ENCODE peak calls at places on chromosomes 13 and 19, in nine cellular contexts. One of them, this sample, is unnamed.

GRCh38 chr13:107743983-107744382 is 471.4 kb downstream of the LIG4 start:
- DNase-seq in upper lobe of left lung: no peak
- DNase-seq in H1: no peak
- DNase-seq in transverse colon: no peak
- DNase-seq in stomach: no peak
- DNase-seq in tibial nerve: no peak
- DNase-seq in suprapubic skin: no peak
- DNase-seq in GM12878: no peak
- DNase-seq in A549: no peak
- DNase-seq in this sample: no peak

GRCh38 chr13:106468207-106468606 is 67.3 kb downstream of the EFNB2 start:
- DNase-seq in GM12878: no peak
- DNase-seq in H1: no peak
- DNase-seq in upper lobe of left lung: no peak
- DNase-seq in stomach: peak; percentile 66
- DNase-seq in tibial nerve: no peak
- DNase-seq in suprapubic skin: no peak
- DNase-seq in A549: no peak
- DNase-seq in transverse colon: no peak
- DNase-seq in this sample: no peak

GRCh38 chr13:104143760-104144406 is 1077.7 kb upstream of the SLC10A2 start:
- DNase-seq in stomach: no peak
- DNase-seq in A549: no peak
- DNase-seq in upper lobe of left lung: no peak
- DNase-seq in GM12878: no peak
- DNase-seq in suprapubic skin: no peak
- DNase-seq in tibial nerve: no peak
- DNase-seq in H1: peak; percentile 45
- DNase-seq in transverse colon: no peak
- DNase-seq in this sample: no peak

GRCh38 chr19:54707932-54708331 is 16.3 kb upstream of the KIR3DL3 start:
- DNase-seq in transverse colon: peak; percentile 17
- DNase-seq in suprapubic skin: no peak
- DNase-seq in tibial nerve: no peak
- DNase-seq in GM12878: no peak
- DNase-seq in H1: no peak
- DNase-seq in stomach: no peak
- DNase-seq in A549: no peak
- DNase-seq in upper lobe of left lung: peak; percentile 27
- DNase-seq in this sample: no peak

GRCh38 chr13:51717786-51718398 is 86.1 kb downstream of the DHRS12 start:
- DNase-seq in H1: no peak
- DNase-seq in suprapubic skin: no peak
- DNase-seq in upper lobe of left lung: no peak
- DNase-seq in GM12878: no peak
- DNase-seq in tibial nerve: no peak
- DNase-seq in A549: no peak
- DNase-seq in stomach: no peak
- DNase-seq in transverse colon: no peak
- DNase-seq in this sample: no peak

GRCh38 chr19:40422428-40423226 is 3.2 kb downstream of the SERTAD1 start:
- DNase-seq in suprapubic skin: no peak
- DNase-seq in H1: no peak
- DNase-seq in transverse colon: no peak
- DNase-seq in GM12878: no peak
- DNase-seq in A549: no peak
- DNase-seq in upper lobe of left lung: no peak
- DNase-seq in tibial nerve: no peak
- DNase-seq in stomach: no peak
- DNase-seq in this sample: no peak

GRCh38 chr19:9431475-9431874 is 3.9 kb downstream of the ZNF266 start:
- DNase-seq in stomach: no peak
- DNase-seq in H1: peak; percentile 85
- DNase-seq in GM12878: no peak
- DNase-seq in transverse colon: no peak
- DNase-seq in A549: no peak
- DNase-seq in suprapubic skin: no peak
- DNase-seq in upper lobe of left lung: no peak
- DNase-seq in tibial nerve: no peak
- DNase-seq in this sample: no peak

GRCh38 chr19:13156968-13157882 is 7.0 kb downstream of the IER2 start:
- DNase-seq in tibial nerve: no peak
- DNase-seq in stomach: no peak
- DNase-seq in upper lobe of left lung: no peak
- DNase-seq in transverse colon: peak; percentile 35
- DNase-seq in GM12878: no peak
- DNase-seq in suprapubic skin: no peak
- DNase-seq in H1: no peak
- DNase-seq in A549: no peak
- DNase-seq in this sample: no peak

GRCh38 chr13:44219808-44220544 is 153.6 kb upstream of the SERP2 start:
- DNase-seq in transverse colon: no peak
- DNase-seq in GM12878: no peak
- DNase-seq in H1: no peak
- DNase-seq in stomach: no peak
- DNase-seq in tibial nerve: no peak
- DNase-seq in upper lobe of left lung: no peak
- DNase-seq in suprapubic skin: no peak
- DNase-seq in A549: peak; percentile 19
- DNase-seq in this sample: no peak

GRCh38 chr19:31448221-31448657 is 99.0 kb upstream of the TSHZ3 start:
- DNase-seq in H1: no peak
- DNase-seq in suprapubic skin: peak; percentile 69
- DNase-seq in tibial nerve: no peak
- DNase-seq in transverse colon: peak; percentile 29
- DNase-seq in upper lobe of left lung: peak; percentile 26
- DNase-seq in stomach: peak; percentile 26
- DNase-seq in GM12878: no peak
- DNase-seq in A549: no peak
- DNase-seq in this sample: peak; percentile 64

GRCh38 chr13:51396352-51396751 is 56.5 kb downstream of the INTS6 start:
- DNase-seq in GM12878: no peak
- DNase-seq in upper lobe of left lung: no peak
- DNase-seq in transverse colon: no peak
- DNase-seq in H1: no peak
- DNase-seq in A549: no peak
- DNase-seq in suprapubic skin: no peak
- DNase-seq in stomach: no peak
- DNase-seq in tibial nerve: no peak
- DNase-seq in this sample: no peak

GRCh38 chr19:18543814-18544475 is 572 bp upstream of the FKBP8 start:
- DNase-seq in upper lobe of left lung: peak; percentile 82
- DNase-seq in A549: peak; percentile 66
- DNase-seq in suprapubic skin: no peak
- DNase-seq in tibial nerve: peak; percentile 57
- DNase-seq in H1: peak; percentile 74
- DNase-seq in stomach: peak; percentile 51
- DNase-seq in GM12878: peak; percentile 72
- DNase-seq in transverse colon: peak; percentile 82
- DNase-seq in this sample: no peak

GRCh38 chr19:18539372-18539771 is 4.0 kb downstream of the FKBP8 start:
- DNase-seq in stomach: no peak
- DNase-seq in GM12878: no peak
- DNase-seq in H1: no peak
- DNase-seq in transverse colon: no peak
- DNase-seq in upper lobe of left lung: no peak
- DNase-seq in tibial nerve: no peak
- DNase-seq in A549: no peak
- DNase-seq in suprapubic skin: no peak
- DNase-seq in this sample: no peak

GRCh38 chr19:18541258-18541991 is 1.9 kb downstream of the FKBP8 start:
- DNase-seq in A549: no peak
- DNase-seq in H1: no peak
- DNase-seq in suprapubic skin: no peak
- DNase-seq in upper lobe of left lung: no peak
- DNase-seq in GM12878: no peak
- DNase-seq in transverse colon: no peak
- DNase-seq in tibial nerve: peak; percentile 17
- DNase-seq in stomach: no peak
- DNase-seq in this sample: no peak

GRCh38 chr19:18542936-18543813 is at the start of gene FKBP8:
- DNase-seq in upper lobe of left lung: peak; percentile 94
- DNase-seq in transverse colon: peak; percentile 97
- DNase-seq in tibial nerve: peak; percentile 91
- DNase-seq in H1: peak; percentile 97
- DNase-seq in suprapubic skin: peak; percentile 97
- DNase-seq in A549: peak; percentile 84
- DNase-seq in stomach: peak; percentile 95
- DNase-seq in GM12878: no peak
- DNase-seq in this sample: peak; percentile 97

DNA sequence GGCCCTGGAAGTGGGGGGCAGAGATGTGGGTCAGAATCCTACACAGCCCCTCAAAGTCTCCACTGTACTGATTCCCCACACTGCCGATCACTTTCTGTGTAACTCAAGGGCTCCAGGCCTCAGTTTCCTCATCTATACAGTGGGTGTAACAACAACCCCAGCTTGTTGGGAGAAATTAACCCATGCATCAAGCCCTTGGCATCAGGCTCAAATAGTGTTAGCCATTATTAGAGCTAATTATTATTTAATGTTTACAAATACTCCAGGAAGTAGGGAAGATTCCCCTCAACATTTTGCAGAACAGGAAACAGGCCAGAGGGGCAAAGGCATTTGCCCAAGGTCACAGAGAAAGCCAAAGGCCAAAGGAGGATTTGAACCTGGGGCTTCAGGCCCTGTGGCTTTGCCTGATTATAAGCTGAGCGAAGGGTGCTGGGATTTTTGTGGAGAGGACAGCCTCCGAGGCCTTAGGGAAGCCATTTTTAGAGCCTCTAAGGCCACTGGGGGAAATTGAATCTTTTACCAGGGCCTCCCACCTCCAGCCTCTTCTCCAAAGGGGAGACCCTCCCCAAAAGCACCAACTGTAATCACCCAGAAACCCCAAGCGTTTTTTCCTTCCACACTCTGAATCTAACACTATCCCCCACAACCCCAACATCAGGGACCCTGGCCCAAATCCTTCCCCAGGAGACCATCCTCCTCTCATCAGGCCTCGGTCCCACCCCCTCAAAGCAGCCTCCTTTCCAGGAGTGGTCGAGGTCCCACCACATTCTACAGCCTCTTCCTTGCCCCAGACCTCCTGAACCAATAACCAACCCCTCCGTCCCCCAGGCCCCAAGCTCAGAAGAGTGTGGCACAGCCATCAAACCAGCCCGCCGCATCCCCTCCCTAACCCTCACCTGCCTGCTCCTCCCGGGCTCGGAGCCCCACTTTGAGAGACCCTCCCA is 1.1 kb downstream of the FKBP8 start:
- DNase-seq in tibial nerve: no peak
- DNase-seq in A549: no peak
- DNase-seq in suprapubic skin: no peak
- DNase-seq in upper lobe of left lung: no peak
- DNase-seq in GM12878: no peak
- DNase-seq in H1: no peak
- DNase-seq in stomach: no peak
- DNase-seq in transverse colon: no peak
- DNase-seq in this sample: no peak
- TF ChIP-seq EP300 in tibial nerve: no peak
- TF ChIP-seq EP300 in A549: no peak
- TF ChIP-seq EP300 in suprapubic skin: no peak
- TF ChIP-seq EP300 in upper lobe of left lung: no peak
- TF ChIP-seq EP300 in GM12878: no peak
- TF ChIP-seq EP300 in H1: no peak
- TF ChIP-seq EP300 in stomach: no peak
- TF ChIP-seq EP300 in transverse colon: no peak
- TF ChIP-seq EP300 in this sample: no peak

DNA sequence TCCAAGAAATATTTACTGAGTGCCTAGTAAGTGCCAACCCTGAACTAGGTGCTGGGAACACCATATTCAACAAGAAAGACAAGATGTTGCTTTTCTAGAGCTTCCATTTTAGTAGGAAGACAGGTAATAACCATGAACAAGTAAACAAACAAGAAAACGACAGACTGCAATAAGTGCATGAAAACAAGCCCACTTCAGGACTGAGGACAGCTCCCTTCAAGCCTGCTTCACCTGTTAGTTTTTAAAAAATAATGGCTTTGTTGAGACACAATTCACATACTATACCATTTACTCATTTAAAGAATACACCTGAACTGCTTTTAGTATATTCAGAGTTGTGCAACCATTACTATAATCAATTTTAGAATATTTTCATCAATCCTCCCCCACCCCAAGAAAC is 30.4 kb downstream of the CYP4F22 start:
- DNase-seq in suprapubic skin: no peak
- DNase-seq in H1: no peak
- DNase-seq in GM12878: no peak
- DNase-seq in tibial nerve: no peak
- DNase-seq in stomach: no peak
- DNase-seq in upper lobe of left lung: no peak
- DNase-seq in A549: no peak
- DNase-seq in transverse colon: no peak
- DNase-seq in this sample: no peak
- TF ChIP-seq EP300 in suprapubic skin: no peak
- TF ChIP-seq EP300 in H1: no peak
- TF ChIP-seq EP300 in GM12878: no peak
- TF ChIP-seq EP300 in tibial nerve: no peak
- TF ChIP-seq EP300 in stomach: no peak
- TF ChIP-seq EP300 in upper lobe of left lung: no peak
- TF ChIP-seq EP300 in A549: no peak
- TF ChIP-seq EP300 in transverse colon: no peak
- TF ChIP-seq EP300 in this sample: no peak

GRCh38 chr13:40534456-40534855 is 132.0 kb downstream of the FOXO1 start:
- DNase-seq in upper lobe of left lung: no peak
- DNase-seq in tibial nerve: no peak
- DNase-seq in transverse colon: no peak
- DNase-seq in H1: no peak
- DNase-seq in GM12878: no peak
- DNase-seq in suprapubic skin: no peak
- DNase-seq in A549: no peak
- DNase-seq in stomach: no peak
- DNase-seq in this sample: no peak
- TF ChIP-seq EP300 in upper lobe of left lung: no peak
- TF ChIP-seq EP300 in tibial nerve: no peak
- TF ChIP-seq EP300 in transverse colon: no peak
- TF ChIP-seq EP300 in H1: no peak
- TF ChIP-seq EP300 in GM12878: no peak
- TF ChIP-seq EP300 in suprapubic skin: no peak
- TF ChIP-seq EP300 in A549: no peak
- TF ChIP-seq EP300 in stomach: no peak
- TF ChIP-seq EP300 in this sample: no peak

DNA sequence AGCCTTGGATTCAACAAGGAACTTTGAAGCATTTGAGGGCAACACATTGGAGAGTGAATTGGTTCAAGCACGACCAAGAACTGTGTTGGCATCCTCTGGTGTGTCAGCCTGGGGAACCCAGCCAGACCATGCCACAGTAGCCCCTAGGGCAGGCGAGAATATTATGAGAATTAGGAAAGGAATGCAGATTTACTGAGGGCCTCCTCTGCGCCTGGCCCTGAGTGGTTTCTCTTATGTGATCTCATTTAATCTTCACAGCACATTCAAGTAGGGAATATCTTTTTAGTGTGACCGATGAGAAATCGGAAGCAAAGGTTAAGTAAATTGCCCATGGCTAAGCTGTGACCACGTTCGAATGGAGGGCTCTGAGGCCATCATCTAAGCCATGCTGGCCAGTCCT is 15.3 kb upstream of the ERICH6B start:
- DNase-seq in H1: no peak
- DNase-seq in suprapubic skin: no peak
- DNase-seq in A549: no peak
- DNase-seq in transverse colon: no peak
- DNase-seq in tibial nerve: no peak
- DNase-seq in stomach: no peak
- DNase-seq in upper lobe of left lung: no peak
- DNase-seq in GM12878: no peak
- DNase-seq in this sample: no peak
- TF ChIP-seq EP300 in H1: no peak
- TF ChIP-seq EP300 in suprapubic skin: no peak
- TF ChIP-seq EP300 in A549: no peak
- TF ChIP-seq EP300 in transverse colon: no peak
- TF ChIP-seq EP300 in tibial nerve: no peak
- TF ChIP-seq EP300 in stomach: no peak
- TF ChIP-seq EP300 in upper lobe of left lung: no peak
- TF ChIP-seq EP300 in GM12878: no peak
- TF ChIP-seq EP300 in this sample: no peak

GRCh38 chr13:76723551-76724232 is 162.5 kb downstream of the KCTD12 start:
- DNase-seq in transverse colon: peak; percentile 11
- DNase-seq in H1: peak; percentile 45
- DNase-seq in tibial nerve: no peak
- DNase-seq in suprapubic skin: no peak
- DNase-seq in upper lobe of left lung: peak; percentile 69
- DNase-seq in stomach: no peak
- DNase-seq in A549: no peak
- DNase-seq in GM12878: no peak
- DNase-seq in this sample: no peak
- TF ChIP-seq EP300 in transverse colon: no peak
- TF ChIP-seq EP300 in H1: no peak
- TF ChIP-seq EP300 in tibial nerve: no peak
- TF ChIP-seq EP300 in suprapubic skin: no peak
- TF ChIP-seq EP300 in upper lobe of left lung: no peak
- TF ChIP-seq EP300 in stomach: no peak
- TF ChIP-seq EP300 in A549: no peak
- TF ChIP-seq EP300 in GM12878: no peak
- TF ChIP-seq EP300 in this sample: no peak

This sample was measured in ovary.